ENCODE peak calls at places on chromosomes 5 and 9, in six cellular contexts. Y is neuronal stem cell, K is mesendoderm, X is H1, A is H9, C is mesenchymal stem cell. N is an unnamed sample.

GRCh38 chr9:127877566-127877998 is at the start of gene AK1:
- DNase-seq in X (no peak), K (peak), C (peak), A (peak), Y (peak), N (peak)

GRCh38 chr9:114163517-114163924 is 8.2 kb downstream of the COL27A1 start:
- DNase-seq in A (peak), C (peak), Y (no peak), K (peak), X (no peak), N (peak)

GRCh38 chr5:98735806-98736507 is 37.5 kb upstream of the RGMB start:
- DNase-seq in X (no peak), C (peak), A (no peak), K (no peak), Y (no peak), N (peak)

GRCh38 chr9:114487607-114488300 is 17.5 kb downstream of the WHRN start:
- DNase-seq in Y (peak), A (peak), K (peak), C (peak), X (no peak), N (peak)

GRCh38 chr5:431001-431710 is 11.8 kb upstream of the EXOC3 start:
- DNase-seq in C (peak), K (peak), A (peak), X (peak), Y (peak), N (peak)

GRCh38 chr5:157732130-157732783 is 1.0 kb downstream of the THG1L start:
- DNase-seq in X (no peak), A (no peak), K (no peak), C (no peak), Y (no peak), N (no peak)

GRCh38 chr5:6829150-6829784 is 116.0 kb downstream of the TENT4A start:
- DNase-seq in X (no peak), A (no peak), K (no peak), C (no peak), Y (no peak), N (no peak)

GRCh38 chr9:254516-254915 is 39.9 kb downstream of the DOCK8 start:
- DNase-seq in Y (no peak), A (no peak), C (no peak), K (no peak), X (no peak), N (no peak)

GRCh38 chr5:135209495-135209837 is 175.4 kb upstream of the PITX1 start:
- DNase-seq in A (peak), X (no peak), C (no peak), K (no peak), Y (no peak), N (no peak)

GRCh38 chr5:138339086-138339456 is 1.0 kb downstream of the FAM53C start:
- DNase-seq in K (peak), A (no peak), X (no peak), C (peak), Y (no peak), N (no peak)

GRCh38 chr5:146646441-146646840 is 130.5 kb upstream of the GPR151 start:
- DNase-seq in K (peak), X (no peak), C (no peak), A (no peak), Y (no peak), N (no peak)

GRCh38 chr5:58635416-58635815 is 52.5 kb downstream of the RAB3C start:
- DNase-seq in C (no peak), Y (no peak), A (no peak), K (no peak), X (no peak), N (no peak)

GRCh38 chr5:69083412-69083811 is 10.4 kb upstream of the SLC30A5 start:
- DNase-seq in Y (no peak), C (no peak), K (peak), A (peak), X (peak), N (no peak)

GRCh38 chr5:95784514-95785302 is 37.8 kb downstream of the GLRX start:
- DNase-seq in C (no peak), X (no peak), Y (no peak), A (no peak), K (no peak), N (peak)

GRCh38 chr5:130652178-130652577 is 512.9 kb downstream of the HINT1 start:
- DNase-seq in X (no peak), A (no peak), C (peak), Y (no peak), K (no peak), N (no peak)

GRCh38 chr9:96646081-96646991 is 8.8 kb downstream of the PRXL2C start:
- DNase-seq in C (peak), K (no peak), X (no peak), Y (no peak), A (no peak), N (peak)

GRCh38 chr5:158979749-158980521 is 119.8 kb downstream of the EBF1 start:
- DNase-seq in C (peak), K (peak), X (no peak), Y (no peak), A (no peak), N (peak)

GRCh38 chr5:149200355-149200754 is 59.1 kb downstream of the ABLIM3 start:
- DNase-seq in X (no peak), K (no peak), Y (no peak), C (no peak), A (no peak), N (no peak)

GRCh38 chr5:53917095-53917494 is 356.7 kb downstream of the NDUFS4 start:
- DNase-seq in Y (no peak), A (no peak), C (peak), X (no peak), K (peak), N (peak)

GRCh38 chr9:109787735-109788134 is 7.7 kb downstream of the PALM2AKAP2 start:
- DNase-seq in K (no peak), A (no peak), X (no peak), C (no peak), Y (no peak), N (no peak)

GRCh38 chr5:169435506-169436230 is 134.7 kb upstream of the SLIT3 start:
- DNase-seq in Y (no peak), C (peak), X (no peak), K (no peak), A (no peak), N (no peak)

GRCh38 chr5:124891179-124891578 is 144.7 kb upstream of the ZNF608 start:
- DNase-seq in X (no peak), C (no peak), A (no peak), Y (no peak), K (no peak), N (no peak)

GRCh38 chr9:93197670-93198069 is 13.7 kb downstream of the WNK2 start:
- DNase-seq in Y (no peak), C (no peak), K (no peak), X (no peak), A (no peak), N (no peak)

GRCh38 chr5:152560508-152561137 is 155.5 kb upstream of the NMUR2 start:
- DNase-seq in X (peak), C (peak), A (peak), Y (peak), K (peak), N (peak)

GRCh38 chr9:126704157-126704941 is 90.6 kb downstream of the LMX1B start:
- DNase-seq in K (peak), A (peak), Y (no peak), X (no peak), C (peak), N (peak)

GRCh38 chr9:118975736-118976135 is 393.5 kb downstream of the BRINP1 start:
- DNase-seq in Y (no peak), K (no peak), C (no peak), X (no peak), A (no peak), N (no peak)

GRCh38 chr5:98656106-98656795 is 117.2 kb upstream of the RGMB start:
- DNase-seq in A (no peak), K (peak), Y (peak), X (no peak), C (no peak), N (peak)

GRCh38 chr9:7592321-7593319 is 207.0 kb downstream of the DMAC1 start:
- DNase-seq in X (no peak), K (peak), C (no peak), Y (no peak), A (peak), N (no peak)

GRCh38 chr5:149079883-149080282 is 17.0 kb upstream of the SH3TC2 start:
- DNase-seq in Y (no peak), A (no peak), C (peak), K (peak), X (no peak), N (no peak)

DNA sequence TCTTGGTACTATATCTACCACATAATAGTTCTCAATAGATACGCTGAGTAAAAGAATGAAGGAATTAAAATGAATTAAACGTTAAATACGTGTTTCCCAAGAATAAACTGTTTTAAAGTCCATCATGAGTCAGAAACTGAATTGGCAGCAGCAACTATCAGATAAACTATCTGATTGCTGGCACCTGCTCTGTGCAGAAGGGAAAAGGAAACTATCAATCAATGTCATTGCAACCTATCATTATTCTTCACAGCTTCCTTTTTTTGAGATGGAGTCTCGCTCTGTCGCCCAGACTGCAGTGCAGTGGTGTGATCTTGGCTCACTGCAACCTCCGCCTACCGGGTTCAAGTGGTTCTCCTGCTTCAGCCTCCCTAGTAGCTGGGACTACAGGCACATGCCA is 8.8 kb upstream of the WDR36 start:
- DNase-seq in X (no peak), Y (no peak), C (no peak), A (no peak), K (no peak), N (no peak)
- H2AK5ac ChIP-seq in X (no peak), Y (no peak), C (no peak), A (no peak), K (no peak), N (no peak)

DNA sequence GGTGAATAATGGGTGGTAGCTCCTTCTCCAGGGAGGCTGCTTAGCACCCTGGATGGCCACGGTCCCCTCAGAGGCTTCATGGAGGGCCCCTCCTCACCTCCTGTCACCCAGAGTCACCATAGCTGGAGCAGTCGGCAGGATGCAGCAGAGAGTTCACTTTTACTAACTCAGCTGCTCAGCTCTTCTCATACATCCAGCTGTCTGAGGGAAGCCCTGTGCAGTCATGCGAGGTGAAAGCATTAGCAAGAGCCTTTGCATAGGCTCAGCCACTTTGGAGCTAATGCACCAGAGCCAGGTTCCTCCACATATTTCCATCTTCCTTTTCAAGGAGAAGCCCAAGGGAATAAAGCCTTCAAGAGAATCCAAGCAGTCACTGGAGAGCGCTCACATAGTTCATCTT is 499.2 kb downstream of the BNC2 start:
- DNase-seq in K (no peak), C (no peak), Y (peak), X (no peak), A (peak), N (no peak)
- H2AK5ac ChIP-seq in K (no peak), C (peak), Y (no peak), X (no peak), A (no peak), N (peak)

GRCh38 chr9:106479679-106480078 is 383.3 kb upstream of the ZNF462 start:
- DNase-seq in Y (no peak), A (no peak), K (no peak), X (no peak), C (no peak), N (no peak)

GRCh38 chr9:106486685-106487084 is 376.3 kb upstream of the ZNF462 start:
- DNase-seq in K (no peak), C (no peak), A (no peak), Y (no peak), X (no peak), N (no peak)

GRCh38 chr9:106482733-106483132 is 380.2 kb upstream of the ZNF462 start:
- DNase-seq in Y (no peak), C (peak), K (peak), X (no peak), A (no peak), N (no peak)

GRCh38 chr9:106478312-106479099 is 384.5 kb upstream of the ZNF462 start:
- DNase-seq in A (no peak), K (peak), X (no peak), C (no peak), Y (no peak), N (no peak)

DNA sequence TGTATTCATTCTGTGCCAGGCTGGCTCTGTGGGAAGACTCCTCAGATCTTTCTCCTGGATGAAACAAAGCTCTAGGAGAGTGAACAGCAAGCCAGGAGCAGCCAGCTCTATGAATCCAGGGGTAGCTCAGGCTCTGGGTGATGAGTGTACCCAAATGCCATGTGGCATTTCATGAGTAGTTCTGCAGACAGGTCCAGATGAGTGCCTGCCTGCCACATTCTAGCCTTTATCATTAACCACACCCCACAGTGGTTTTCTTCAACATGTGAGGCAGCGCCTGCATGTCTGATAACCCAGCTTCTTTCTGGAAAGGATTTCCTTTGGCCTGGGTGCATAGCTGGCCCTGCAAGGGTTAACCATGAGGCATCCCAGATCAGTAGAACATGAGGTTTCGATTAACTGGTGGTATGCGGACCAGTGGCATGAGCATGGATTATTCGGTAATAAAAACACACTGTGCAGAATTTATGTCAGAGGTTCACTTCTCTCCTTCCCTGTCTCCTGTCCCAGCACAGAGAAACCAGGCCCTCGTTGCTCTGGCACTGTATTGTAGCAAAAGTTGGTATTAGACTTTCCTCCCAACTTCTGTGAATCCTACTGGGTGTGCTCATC is 381.9 kb upstream of the ZNF462 start:
- DNase-seq in K (no peak), C (no peak), X (no peak), A (no peak), Y (no peak), N (no peak)
- H2AK5ac ChIP-seq in K (no peak), C (no peak), X (no peak), A (no peak), Y (no peak), N (no peak)

GRCh38 chr9:95038666-95039065 is 278.8 kb downstream of the FANCC start:
- DNase-seq in K (no peak), X (no peak), A (no peak), Y (no peak), C (no peak), N (no peak)
- H2AK5ac ChIP-seq in K (no peak), X (no peak), A (no peak), Y (no peak), C (no peak), N (no peak)

GRCh38 chr5:132549586-132549985 is 6.3 kb upstream of the IL5 start:
- DNase-seq in C (no peak), Y (no peak), X (no peak), K (no peak), A (no peak), N (no peak)
- H2AK5ac ChIP-seq in C (no peak), Y (no peak), X (no peak), K (no peak), A (no peak), N (no peak)

GRCh38 chr9:136604823-136605525 is 57.7 kb upstream of the EGFL7 start:
- DNase-seq in X (no peak), A (no peak), Y (no peak), C (no peak), K (no peak), N (no peak)
- H2AK5ac ChIP-seq in X (peak), A (no peak), Y (peak), C (no peak), K (no peak), N (no peak)

GRCh38 chr9:106769331-106769730 is 93.6 kb upstream of the ZNF462 start:
- DNase-seq in K (no peak), Y (no peak), X (no peak), C (no peak), A (no peak), N (no peak)

GRCh38 chr9:106775960-106776359 is 87.0 kb upstream of the ZNF462 start:
- DNase-seq in A (no peak), X (no peak), K (no peak), Y (no peak), C (no peak), N (no peak)

GRCh38 chr9:106771618-106772017 is 91.3 kb upstream of the ZNF462 start:
- DNase-seq in Y (no peak), K (peak), X (no peak), C (no peak), A (no peak), N (no peak)

GRCh38 chr9:106772523-106773290 is 90.3 kb upstream of the ZNF462 start:
- DNase-seq in K (no peak), X (no peak), A (no peak), Y (no peak), C (peak), N (no peak)

DNA sequence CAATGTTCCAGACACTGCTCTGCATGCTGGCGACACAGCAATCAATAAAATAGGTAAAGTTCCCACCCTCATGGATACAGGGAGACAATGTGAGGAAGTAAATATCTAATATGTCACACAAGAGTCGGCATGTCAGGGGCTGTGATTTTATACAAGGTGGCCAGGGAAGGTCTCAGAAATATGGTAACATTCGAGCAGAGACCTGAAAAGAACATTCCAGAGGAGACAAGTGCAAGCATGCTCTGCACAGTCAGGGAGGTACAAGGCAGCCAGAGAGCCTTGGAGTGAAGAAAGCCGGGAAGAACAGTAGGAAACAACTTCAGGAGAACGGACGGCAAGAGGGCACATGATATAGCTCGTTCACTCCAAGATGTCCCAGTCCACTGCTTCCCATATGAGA is 89.2 kb upstream of the ZNF462 start:
- DNase-seq in Y (no peak), K (no peak), C (no peak), X (no peak), A (no peak), N (no peak)
- H2AK5ac ChIP-seq in Y (no peak), K (no peak), C (no peak), X (no peak), A (no peak), N (no peak)

GRCh38 chr5:1565737-1566734 is 42.3 kb upstream of the LPCAT1 start:
- DNase-seq in C (no peak), K (no peak), A (no peak), X (no peak), Y (no peak), N (no peak)
- H2AK5ac ChIP-seq in C (peak), K (no peak), A (no peak), X (no peak), Y (no peak), N (peak)

GRCh38 chr5:139636207-139636792 is 11.8 kb upstream of the CXXC5 start:
- DNase-seq in K (no peak), C (no peak), X (no peak), A (no peak), Y (no peak), N (no peak)

GRCh38 chr5:139638736-139639618 is 9.2 kb upstream of the CXXC5 start:
- DNase-seq in K (no peak), Y (no peak), X (no peak), C (no peak), A (no peak), N (no peak)

GRCh38 chr5:139636975-139637408 is 11.2 kb upstream of the CXXC5 start:
- DNase-seq in X (no peak), A (no peak), K (no peak), Y (no peak), C (peak), N (peak)

GRCh38 chr5:139638090-139638735 is 9.9 kb upstream of the CXXC5 start:
- DNase-seq in X (no peak), K (peak), A (no peak), Y (no peak), C (peak), N (peak)

GRCh38 chr5:139637438-139638089 is 10.6 kb upstream of the CXXC5 start:
- DNase-seq in C (peak), X (no peak), A (peak), Y (no peak), K (peak), N (peak)
- H2AK5ac ChIP-seq in C (peak), X (no peak), A (no peak), Y (peak), K (no peak), N (peak)

DNA sequence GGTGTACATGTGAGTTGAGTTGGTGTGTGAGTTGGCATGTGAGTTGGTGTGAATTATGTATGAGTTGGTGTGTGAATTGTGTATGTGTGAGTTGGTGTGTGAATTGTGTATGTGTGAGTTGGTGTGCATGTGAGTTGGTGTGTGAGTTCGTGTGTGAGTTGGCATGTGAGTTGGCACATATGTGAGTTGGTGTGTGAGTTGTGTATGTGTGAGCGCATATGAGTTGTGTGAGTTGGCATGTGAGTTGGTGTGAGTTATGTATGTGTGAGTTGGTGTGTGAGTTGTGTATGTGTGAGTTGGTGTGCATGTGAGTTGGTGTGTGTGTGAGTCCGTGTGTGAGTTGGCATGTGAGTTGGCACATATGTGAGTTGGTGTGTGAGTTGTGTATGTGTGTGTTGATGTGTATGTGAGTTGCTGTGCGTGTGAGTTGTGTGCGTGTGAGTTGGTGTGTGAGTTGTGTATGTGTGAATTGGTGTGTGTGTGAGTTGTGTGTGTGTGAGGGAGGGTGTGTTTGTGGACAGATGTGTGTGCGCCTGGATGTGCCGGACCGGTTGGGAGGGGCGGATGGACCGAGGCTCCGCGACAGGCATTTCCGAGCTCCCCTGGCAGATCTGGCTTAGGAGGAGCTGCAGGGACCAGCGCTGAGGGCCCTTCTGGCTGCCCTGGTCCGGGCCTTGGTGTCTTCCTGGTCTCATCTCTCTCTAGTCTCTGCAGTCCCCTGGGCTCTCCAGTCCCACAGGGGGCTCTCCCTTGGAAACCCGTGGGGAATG is 162.6 kb upstream of the IER5L start:
- DNase-seq in K (peak), X (no peak), C (no peak), A (no peak), Y (no peak), N (no peak)
- H2AK5ac ChIP-seq in K (no peak), X (peak), C (no peak), A (no peak), Y (peak), N (peak)

N was measured in IMR-90.